ENCODE peak calls at places on chromosome 2, in seven cellular contexts. S is thoracic aorta; A is effector memory CD4-positive, alpha-beta T cell; Z is neural progenitor cell; T is stomach; D is heart left ventricle; L is lung. M is an unnamed sample.

GRCh38 chr2:48601349-48601748 is 16.3 kb upstream of the GTF2A1L start:
- DNase-seq in T (no peak), S (no peak), L (no peak), D (peak; percentile 34), A (no peak), Z (peak; percentile 60), M (peak; percentile 48)

GRCh38 chr2:229852565-229852964 is 69.2 kb downstream of the TRIP12 start:
- DNase-seq in L (no peak), D (peak; percentile 38), A (no peak), Z (no peak), S (no peak), T (no peak), M (no peak)

GRCh38 chr2:29014811-29015414 is 33.8 kb downstream of the TOGARAM2 start:
- DNase-seq in A (peak; percentile 60), S (no peak), D (peak; percentile 81), T (peak; percentile 42), L (no peak), Z (no peak), M (peak; percentile 58)

GRCh38 chr2:168641636-168642035 is 160.8 kb upstream of the NOSTRIN start:
- DNase-seq in D (no peak), Z (no peak), S (no peak), L (no peak), A (no peak), T (no peak), M (no peak)

GRCh38 chr2:224309216-224309615 is 92.7 kb downstream of the FAM124B start:
- DNase-seq in A (no peak), S (no peak), T (no peak), D (no peak), L (no peak), Z (no peak), M (no peak)

GRCh38 chr2:46471-47345 is at the start of gene FAM110C:
- DNase-seq in D (peak; percentile 65), Z (peak; percentile 69), L (peak; percentile 71), T (peak; percentile 88), S (peak; percentile 34), A (peak; percentile 36), M (peak; percentile 95)

GRCh38 chr2:23312996-23313606 is 71.9 kb upstream of the KLHL29 start:
- DNase-seq in L (no peak), D (no peak), A (no peak), T (no peak), S (no peak), Z (peak; percentile 69), M (peak; percentile 81)

GRCh38 chr2:180980185-180980942 is at the start of gene UBE2E3:
- DNase-seq in A (peak; percentile 54), Z (peak; percentile 92), T (peak; percentile 87), S (peak; percentile 19), D (peak; percentile 88), L (peak; percentile 75), M (peak; percentile 91)

GRCh38 chr2:36461039-36461681 is 105.6 kb downstream of the CRIM1 start:
- DNase-seq in D (no peak), T (no peak), S (no peak), L (no peak), A (no peak), Z (peak; percentile 32), M (peak; percentile 12)

GRCh38 chr2:72750977-72751639 is 74.7 kb downstream of the EXOC6B start:
- DNase-seq in A (no peak), L (no peak), Z (no peak), S (no peak), D (no peak), T (no peak), M (no peak)

GRCh38 chr2:101162561-101163330 is 11.6 kb upstream of the TBC1D8 start:
- DNase-seq in S (no peak), A (no peak), T (no peak), Z (peak; percentile 43), D (no peak), L (no peak), M (peak; percentile 60)

GRCh38 chr2:223442874-223443273 is 159.3 kb downstream of the SCG2 start:
- DNase-seq in A (no peak), L (no peak), Z (no peak), T (no peak), S (no peak), D (no peak), M (no peak)

GRCh38 chr2:113202305-113203216 is 28.8 kb downstream of the PSD4 start:
- DNase-seq in Z (peak; percentile 57), D (no peak), A (no peak), T (no peak), L (no peak), S (no peak), M (no peak)

GRCh38 chr2:163266772-163267171 is 428.2 kb upstream of the KCNH7 start:
- DNase-seq in S (no peak), A (no peak), Z (no peak), L (no peak), D (no peak), T (no peak), M (no peak)

GRCh38 chr2:176082885-176083731 is 654 bp downstream of the EVX2 start:
- DNase-seq in S (no peak), D (no peak), T (no peak), Z (peak; percentile 70), A (no peak), L (no peak), M (peak; percentile 82)

GRCh38 chr2:176084629-176085119 is 912 bp upstream of the EVX2 start:
- DNase-seq in S (no peak), L (no peak), A (no peak), T (no peak), D (no peak), Z (no peak), M (peak; percentile 43)

GRCh38 chr2:176083796-176084261 is at the start of gene EVX2:
- DNase-seq in A (no peak), Z (no peak), D (no peak), L (no peak), T (no peak), S (no peak), M (peak; percentile 62)

GRCh38 chr2:176085861-176086771 is 2.4 kb upstream of the EVX2 start:
- DNase-seq in A (no peak), D (no peak), S (no peak), T (peak; percentile 32), Z (peak; percentile 78), L (no peak), M (peak; percentile 84)

DNA sequence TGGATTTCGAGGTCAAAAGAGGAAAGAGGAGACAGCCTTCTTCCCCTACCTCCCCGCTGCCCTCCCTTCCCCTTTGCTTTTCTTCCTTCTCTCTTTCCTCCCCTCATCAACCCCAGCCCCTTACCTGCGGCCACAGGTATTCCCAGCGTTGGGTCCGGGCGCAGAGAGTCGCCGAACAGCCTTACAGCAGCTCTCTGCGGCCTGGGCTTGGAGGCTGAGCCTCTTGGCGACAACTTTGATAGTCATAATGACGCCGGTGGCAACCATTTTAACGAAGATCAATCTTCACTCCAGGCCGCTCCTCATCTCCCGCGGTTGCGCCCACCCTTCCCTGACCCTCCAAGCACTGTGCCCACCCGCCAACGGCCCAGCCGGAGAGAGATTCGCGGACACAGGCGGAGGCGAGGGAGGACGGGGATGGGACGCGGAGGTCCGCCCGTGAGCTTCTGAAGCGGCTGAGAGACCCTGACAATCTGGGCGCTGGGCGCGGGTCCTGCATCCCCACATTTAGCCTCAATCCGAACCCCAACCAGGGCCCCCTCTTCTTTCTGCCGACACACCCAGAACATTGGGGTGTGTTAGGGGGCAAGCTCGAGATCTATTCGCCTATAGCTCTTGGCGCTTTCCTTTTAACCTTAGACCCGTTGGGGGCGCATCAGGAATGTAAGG is 1.5 kb upstream of the EVX2 start:
- DNase-seq in S (no peak), Z (no peak), L (no peak), T (peak; percentile 17), D (no peak), A (no peak), M (peak; percentile 70)
- H3K27me3 ChIP-seq in S (peaks cover 67% of the 10 kb centered on the region), Z (peaks cover 100% of the 10 kb centered on the region), L (peaks cover 8% of the 10 kb centered on the region), T (peaks cover 64% of the 10 kb centered on the region), D (peaks cover 98% of the 10 kb centered on the region), A (peaks cover 94% of the 10 kb centered on the region), M (peaks cover 100% of the 10 kb centered on the region)

DNA sequence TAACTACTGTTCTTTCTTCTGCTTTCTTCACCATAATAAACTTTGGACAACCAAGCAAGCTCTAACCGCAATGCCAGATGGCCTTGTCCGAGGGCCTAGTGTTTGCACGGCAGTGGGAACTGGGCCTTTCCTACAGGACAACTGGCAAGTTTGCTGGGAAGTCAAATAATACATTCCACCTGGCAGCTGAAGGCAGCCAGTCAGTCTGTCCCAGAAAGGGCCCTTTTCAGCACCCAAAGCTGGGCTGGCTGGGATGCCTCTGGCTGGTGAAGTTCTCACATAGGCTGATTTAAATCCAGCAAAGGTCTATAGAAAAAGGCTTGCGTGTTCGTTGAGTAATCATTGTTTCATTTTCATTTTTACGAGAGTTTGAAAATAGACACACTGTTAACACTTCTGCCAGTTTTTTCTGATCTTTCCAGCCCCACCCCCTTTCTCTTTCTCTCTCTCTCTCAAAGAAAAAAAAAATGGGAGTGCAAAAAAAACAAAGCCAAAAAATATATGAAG is 110.0 kb upstream of the EPAS1 start:
- DNase-seq in A (no peak), D (peak; percentile 59), L (no peak), S (no peak), T (peak; percentile 64), Z (no peak), M (no peak)
- H3K4me3 ChIP-seq in A (no peak overlapping the region), D (peak overlapping the region; percentile 22), L (no peak overlapping the region), S (peak overlapping the region; percentile 55), T (no peak overlapping the region), Z (no peak overlapping the region), M (no peak overlapping the region)

GRCh38 chr2:201377218-201377617 is 20.1 kb upstream of the FLACC1 start:
- DNase-seq in L (no peak), T (no peak), A (no peak), Z (no peak), D (no peak), S (no peak), M (no peak)

GRCh38 chr2:201378496-201379397 is 21.6 kb upstream of the FLACC1 start:
- DNase-seq in A (no peak), S (no peak), Z (no peak), D (no peak), T (no peak), L (no peak), M (no peak)

DNA sequence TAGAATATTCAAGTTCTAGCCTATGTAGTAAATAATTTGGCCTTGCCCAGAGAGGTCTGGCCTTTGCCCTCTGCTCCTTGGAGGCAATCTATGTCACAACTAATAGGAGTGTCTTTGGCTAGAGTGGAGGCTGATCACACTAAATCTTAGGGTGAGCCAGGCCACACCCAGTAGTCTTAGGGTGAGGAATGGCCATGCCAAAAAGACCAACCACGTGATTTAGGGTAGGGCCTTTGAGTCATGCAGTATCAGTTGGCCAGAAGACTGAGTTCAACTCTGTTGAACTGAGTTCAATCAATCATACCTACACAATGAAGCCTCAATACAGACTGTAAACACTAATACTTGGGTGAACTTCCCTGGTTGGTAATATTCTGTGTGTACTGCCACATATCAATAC is 26.0 kb upstream of the FLACC1 start:
- DNase-seq in A (no peak), S (no peak), Z (no peak), L (no peak), T (no peak), D (no peak), M (no peak)
- H3K36me3 ChIP-seq in A (peaks cover 74% of the 10 kb centered on the region), S (peaks cover 27% of the 10 kb centered on the region), Z (no peaks in the 10 kb centered on the region), L (peaks cover 40% of the 10 kb centered on the region), T (peaks cover 74% of the 10 kb centered on the region), D (peaks cover 50% of the 10 kb centered on the region), M (peaks cover 6% of the 10 kb centered on the region)

GRCh38 chr2:58578276-58578675 is 337.2 kb upstream of the FANCL start:
- DNase-seq in L (no peak), D (no peak), T (no peak), S (no peak), Z (no peak), A (no peak), M (no peak)
- H3K27me3 ChIP-seq in L (no peaks in the 10 kb centered on the region), D (peaks cover 3% of the 10 kb centered on the region), T (no peaks in the 10 kb centered on the region), S (no peaks in the 10 kb centered on the region), Z (no peaks in the 10 kb centered on the region), A (no peaks in the 10 kb centered on the region), M (no peaks in the 10 kb centered on the region)

GRCh38 chr2:176136375-176137248 is 7.1 kb downstream of the HOXD8 start:
- DNase-seq in T (no peak), L (no peak), S (no peak), A (no peak), D (no peak), Z (peak; percentile 67), M (peak; percentile 83)
- H3K4me3 ChIP-seq in T (peak overlapping the region; percentile 50), L (no peak overlapping the region), S (peak overlapping the region; percentile 88), A (no peak overlapping the region), D (peak overlapping the region; percentile 42), Z (peak overlapping the region; percentile 39), M (peak overlapping the region; percentile 32)